ENCODE peak calls at places on chromosomes 11 and 22, in four cellular contexts. One of them, this sample, is unnamed.

GRCh38 chr11:93908689-93909088 is 58.3 kb upstream of the VSTM5 start:
- DNase-seq in body of pancreas: no peak
- DNase-seq in CD4-positive, alpha-beta memory T cell: no peak
- DNase-seq in left ventricle myocardium inferior: no peak
- DNase-seq in this sample: no peak

GRCh38 chr22:30286813-30287625 is 2.3 kb downstream of the CASTOR1 start:
- DNase-seq in body of pancreas: peak; percentile 74
- DNase-seq in CD4-positive, alpha-beta memory T cell: peak; percentile 84
- DNase-seq in left ventricle myocardium inferior: peak; percentile 68
- DNase-seq in this sample: peak; percentile 75

GRCh38 chr22:17774206-17774927 is at the start of gene BID:
- DNase-seq in body of pancreas: peak; percentile 62
- DNase-seq in CD4-positive, alpha-beta memory T cell: peak; percentile 52
- DNase-seq in left ventricle myocardium inferior: peak; percentile 68
- DNase-seq in this sample: no peak

GRCh38 chr22:17172172-17172833 is 13.2 kb upstream of the HDHD5 start:
- DNase-seq in body of pancreas: peak; percentile 59
- DNase-seq in CD4-positive, alpha-beta memory T cell: no peak
- DNase-seq in left ventricle myocardium inferior: peak; percentile 64
- DNase-seq in this sample: peak; percentile 38

GRCh38 chr11:2929511-2929879 is 275 bp upstream of the PHLDA2 start:
- DNase-seq in body of pancreas: peak; percentile 75
- DNase-seq in CD4-positive, alpha-beta memory T cell: peak; percentile 59
- DNase-seq in left ventricle myocardium inferior: no peak
- DNase-seq in this sample: peak; percentile 63

GRCh38 chr11:95520361-95520760 is 269.2 kb downstream of the FAM76B start:
- DNase-seq in body of pancreas: no peak
- DNase-seq in CD4-positive, alpha-beta memory T cell: no peak
- DNase-seq in left ventricle myocardium inferior: no peak
- DNase-seq in this sample: no peak

GRCh38 chr11:66976048-66976467 is 954 bp downstream of the C11orf86 start:
- DNase-seq in body of pancreas: no peak
- DNase-seq in CD4-positive, alpha-beta memory T cell: no peak
- DNase-seq in left ventricle myocardium inferior: no peak
- DNase-seq in this sample: no peak

GRCh38 chr11:72721689-72722049 is 30.5 kb downstream of the ARAP1 start:
- DNase-seq in body of pancreas: peak; percentile 51
- DNase-seq in CD4-positive, alpha-beta memory T cell: peak; percentile 69
- DNase-seq in left ventricle myocardium inferior: peak; percentile 42
- DNase-seq in this sample: no peak

GRCh38 chr11:29432719-29433325 is 584.0 kb downstream of the KCNA4 start:
- DNase-seq in body of pancreas: no peak
- DNase-seq in CD4-positive, alpha-beta memory T cell: no peak
- DNase-seq in left ventricle myocardium inferior: no peak
- DNase-seq in this sample: no peak

GRCh38 chr11:121255473-121256125 is 37.0 kb upstream of the SC5D start:
- DNase-seq in body of pancreas: no peak
- DNase-seq in CD4-positive, alpha-beta memory T cell: no peak
- DNase-seq in left ventricle myocardium inferior: no peak
- DNase-seq in this sample: no peak

GRCh38 chr11:43543313-43543712 is 137.2 kb upstream of the HSD17B12 start:
- DNase-seq in body of pancreas: no peak
- DNase-seq in CD4-positive, alpha-beta memory T cell: no peak
- DNase-seq in left ventricle myocardium inferior: no peak
- DNase-seq in this sample: no peak

GRCh38 chr11:22477312-22477711 is 139.1 kb downstream of the SLC17A6 start:
- DNase-seq in body of pancreas: no peak
- DNase-seq in CD4-positive, alpha-beta memory T cell: no peak
- DNase-seq in left ventricle myocardium inferior: no peak
- DNase-seq in this sample: no peak

GRCh38 chr11:61682093-61682732 is 2.0 kb downstream of the DAGLA start:
- DNase-seq in body of pancreas: peak; percentile 90
- DNase-seq in CD4-positive, alpha-beta memory T cell: no peak
- DNase-seq in left ventricle myocardium inferior: peak; percentile 63
- DNase-seq in this sample: no peak

GRCh38 chr22:19871845-19872778 is 17.4 kb upstream of the GNB1L start:
- DNase-seq in body of pancreas: no peak
- DNase-seq in CD4-positive, alpha-beta memory T cell: no peak
- DNase-seq in left ventricle myocardium inferior: no peak
- DNase-seq in this sample: no peak
- H3K4me1 ChIP-seq in body of pancreas: peaks cover 36% of the 10 kb centered on the region
- H3K4me1 ChIP-seq in CD4-positive, alpha-beta memory T cell: peaks cover 18% of the 10 kb centered on the region
- H3K4me1 ChIP-seq in left ventricle myocardium inferior: peaks cover 23% of the 10 kb centered on the region
- H3K4me1 ChIP-seq in this sample: peaks cover 21% of the 10 kb centered on the region

GRCh38 chr22:47625531-47626427 is 863.3 kb downstream of the TBC1D22A start:
- DNase-seq in body of pancreas: no peak
- DNase-seq in CD4-positive, alpha-beta memory T cell: no peak
- DNase-seq in left ventricle myocardium inferior: no peak
- DNase-seq in this sample: peak; percentile 22

GRCh38 chr22:47623740-47624103 is 861.3 kb downstream of the TBC1D22A start:
- DNase-seq in body of pancreas: no peak
- DNase-seq in CD4-positive, alpha-beta memory T cell: no peak
- DNase-seq in left ventricle myocardium inferior: no peak
- DNase-seq in this sample: peak; percentile 17

GRCh38 chr22:47626428-47627390 is 864.3 kb downstream of the TBC1D22A start:
- DNase-seq in body of pancreas: no peak
- DNase-seq in CD4-positive, alpha-beta memory T cell: no peak
- DNase-seq in left ventricle myocardium inferior: no peak
- DNase-seq in this sample: peak; percentile 25

GRCh38 chr22:47624277-47625012 is 862.0 kb downstream of the TBC1D22A start:
- DNase-seq in body of pancreas: no peak
- DNase-seq in CD4-positive, alpha-beta memory T cell: no peak
- DNase-seq in left ventricle myocardium inferior: no peak
- DNase-seq in this sample: peak; percentile 24

GRCh38 chr22:47625013-47625385 is 862.5 kb downstream of the TBC1D22A start:
- DNase-seq in body of pancreas: no peak
- DNase-seq in CD4-positive, alpha-beta memory T cell: no peak
- DNase-seq in left ventricle myocardium inferior: no peak
- DNase-seq in this sample: peak; percentile 19
- H3K9me3 ChIP-seq in body of pancreas: no peaks in the 10 kb centered on the region
- H3K9me3 ChIP-seq in CD4-positive, alpha-beta memory T cell: no peaks in the 10 kb centered on the region
- H3K9me3 ChIP-seq in left ventricle myocardium inferior: no peaks in the 10 kb centered on the region
- H3K9me3 ChIP-seq in this sample: no peaks in the 10 kb centered on the region

GRCh38 chr22:24502540-24502939 is 7.4 kb downstream of the UPB1 start:
- DNase-seq in body of pancreas: no peak
- DNase-seq in CD4-positive, alpha-beta memory T cell: no peak
- DNase-seq in left ventricle myocardium inferior: no peak
- DNase-seq in this sample: no peak

GRCh38 chr22:24498826-24499225 is 3.7 kb downstream of the UPB1 start:
- DNase-seq in body of pancreas: no peak
- DNase-seq in CD4-positive, alpha-beta memory T cell: no peak
- DNase-seq in left ventricle myocardium inferior: no peak
- DNase-seq in this sample: no peak

GRCh38 chr22:24501366-24502005 is 6.4 kb downstream of the UPB1 start:
- DNase-seq in body of pancreas: no peak
- DNase-seq in CD4-positive, alpha-beta memory T cell: no peak
- DNase-seq in left ventricle myocardium inferior: no peak
- DNase-seq in this sample: no peak

GRCh38 chr22:24499706-24500105 is 4.6 kb downstream of the UPB1 start:
- DNase-seq in body of pancreas: no peak
- DNase-seq in CD4-positive, alpha-beta memory T cell: no peak
- DNase-seq in left ventricle myocardium inferior: no peak
- DNase-seq in this sample: no peak

DNA sequence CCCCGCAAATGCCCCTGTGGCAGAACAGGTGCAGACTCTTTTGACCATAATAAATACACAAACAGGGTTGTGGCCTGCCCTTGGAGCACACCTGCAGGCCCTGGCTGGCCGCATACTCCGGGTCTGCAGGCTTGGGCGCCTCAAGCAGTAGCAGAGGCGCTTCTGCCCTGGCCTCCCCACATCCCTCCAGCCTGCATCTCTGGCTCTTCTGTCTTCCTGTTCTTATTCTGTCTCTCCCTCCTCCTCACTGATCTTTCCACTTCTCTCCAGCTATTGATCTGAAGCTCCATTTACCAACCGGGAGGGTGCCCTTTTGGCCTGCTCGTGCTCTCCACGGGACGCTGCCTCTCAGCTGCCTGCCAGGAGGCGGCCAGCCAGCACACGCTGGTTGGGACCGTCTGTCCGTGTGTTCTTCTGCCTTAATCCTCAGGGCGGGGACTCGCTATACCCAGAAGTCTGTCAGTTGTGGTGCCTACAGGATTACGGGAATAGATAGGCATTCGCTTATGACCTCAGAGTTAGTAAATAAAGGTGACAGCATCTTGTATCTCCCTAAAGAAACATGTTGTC is 5.2 kb downstream of the UPB1 start:
- DNase-seq in body of pancreas: no peak
- DNase-seq in CD4-positive, alpha-beta memory T cell: no peak
- DNase-seq in left ventricle myocardium inferior: no peak
- DNase-seq in this sample: no peak
- H3K4me1 ChIP-seq in body of pancreas: no peaks in the 10 kb centered on the region
- H3K4me1 ChIP-seq in CD4-positive, alpha-beta memory T cell: no peaks in the 10 kb centered on the region
- H3K4me1 ChIP-seq in left ventricle myocardium inferior: peaks cover 25% of the 10 kb centered on the region
- H3K4me1 ChIP-seq in this sample: no peaks in the 10 kb centered on the region

DNA sequence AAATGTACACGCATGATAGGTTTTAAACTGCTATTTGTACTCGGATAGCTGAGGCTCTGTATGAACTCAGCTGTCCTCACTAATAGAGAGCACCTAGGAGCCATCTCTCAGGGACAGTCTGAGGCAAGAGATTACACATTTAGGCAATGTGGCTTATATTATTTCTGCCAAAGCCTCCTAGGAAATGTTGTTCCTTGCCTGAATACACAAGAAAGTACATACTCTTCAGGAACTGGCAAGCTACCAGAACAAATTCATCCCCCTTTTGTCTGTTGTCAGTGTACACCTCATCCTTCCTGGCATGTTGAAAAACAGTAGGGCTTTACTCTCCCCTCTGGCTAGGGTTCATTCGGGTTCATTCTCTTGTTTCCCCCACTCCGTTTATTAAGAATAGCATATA is 616.0 kb upstream of the FAT3 start:
- DNase-seq in body of pancreas: no peak
- DNase-seq in CD4-positive, alpha-beta memory T cell: no peak
- DNase-seq in left ventricle myocardium inferior: no peak
- DNase-seq in this sample: no peak
- H3K9me3 ChIP-seq in body of pancreas: no peaks in the 10 kb centered on the region
- H3K9me3 ChIP-seq in CD4-positive, alpha-beta memory T cell: no peaks in the 10 kb centered on the region
- H3K9me3 ChIP-seq in left ventricle myocardium inferior: no peaks in the 10 kb centered on the region
- H3K9me3 ChIP-seq in this sample: no peaks in the 10 kb centered on the region

This sample was measured in lung.